ENCODE peak calls at places on chromosomes 12 and 14, in five cellular contexts. O is OCI-LY7, B is Panc1, G is ovary, X is pancreas. J is an unnamed sample.

GRCh38 chr14:57008534-57008933 is 198.3 kb upstream of the OTX2 start:
- DNase-seq in O (no peak), B (no peak), G (no peak), X (no peak), J (no peak)

GRCh38 chr12:119592232-119592631 is 1.3 kb upstream of the TMEM233 start:
- DNase-seq in O (no peak), B (no peak), G (no peak), X (no peak), J (no peak)

GRCh38 chr14:75254901-75255300 is 23.7 kb upstream of the FOS start:
- DNase-seq in O (no peak), B (no peak), G (no peak), X (no peak), J (peak)

GRCh38 chr12:120229583-120230325 is 28.8 kb upstream of the RPLP0 start:
- DNase-seq in O (no peak), B (no peak), G (no peak), X (no peak), J (peak)

GRCh38 chr14:23663127-23663526 is 27.0 kb downstream of the DHRS2 start:
- DNase-seq in O (no peak), B (no peak), G (no peak), X (no peak), J (no peak)

GRCh38 chr12:24427776-24428175 is 478.3 kb upstream of the SOX5 start:
- DNase-seq in O (no peak), B (no peak), G (no peak), X (no peak), J (no peak)

GRCh38 chr12:22635812-22636211 is 10.8 kb downstream of the ETNK1 start:
- DNase-seq in O (no peak), B (no peak), G (no peak), X (no peak), J (no peak)

GRCh38 chr12:48810817-48811453 is 7.4 kb upstream of the CACNB3 start:
- DNase-seq in O (no peak), B (no peak), G (peak), X (no peak), J (no peak)

GRCh38 chr12:116106870-116107269 is 170.6 kb downstream of the MED13L start:
- DNase-seq in O (no peak), B (no peak), G (no peak), X (no peak), J (no peak)
- H3K27ac ChIP-seq in O (no peak), B (no peak), G (no peak), X (no peak), J (no peak)

GRCh38 chr14:49865431-49865859 is 12.9 kb upstream of the NEMF start:
- DNase-seq in O (peak), B (no peak), G (peak), X (peak), J (peak)
- H3K27ac ChIP-seq in O (peak), B (peak), G (no peak), X (no peak), J (no peak)

GRCh38 chr14:61578745-61579144 is 116.6 kb upstream of the HIF1A start:
- DNase-seq in O (no peak), B (no peak), G (no peak), X (no peak), J (no peak)
- H3K27ac ChIP-seq in O (no peak), B (no peak), G (no peak), X (no peak), J (no peak)

DNA sequence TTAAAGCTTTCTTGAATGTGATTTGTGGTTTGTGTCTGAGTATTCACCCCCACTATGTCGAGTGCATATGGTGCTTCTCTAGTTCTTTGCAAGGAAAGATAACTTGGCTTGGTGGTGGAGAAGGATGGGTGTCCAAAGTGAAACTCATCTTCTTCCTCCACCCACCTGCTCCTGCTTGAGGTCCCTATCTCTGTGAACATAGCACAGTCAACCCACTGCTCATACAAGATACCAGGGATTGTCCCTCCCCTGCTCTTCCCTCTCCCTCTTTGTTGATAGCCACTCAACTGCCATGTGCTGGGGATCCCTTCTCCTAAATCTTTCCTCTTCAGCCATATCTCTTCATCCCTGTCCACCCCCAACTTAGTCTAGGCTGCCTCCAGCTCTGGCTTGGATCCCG is 176.5 kb downstream of the ASCL4 start:
- DNase-seq in O (no peak), B (no peak), G (no peak), X (no peak), J (no peak)
- H3K27ac ChIP-seq in O (no peak), B (no peak), G (no peak), X (no peak), J (no peak)

GRCh38 chr12:62533755-62534107 is 67.1 kb downstream of the MON2 start:
- DNase-seq in O (no peak), B (no peak), G (no peak), X (peak), J (no peak)
- H3K27ac ChIP-seq in O (no peak), B (no peak), G (no peak), X (peak), J (no peak)

GRCh38 chr14:41549821-41550597 is 56.7 kb upstream of the LRFN5 start:
- DNase-seq in O (no peak), B (no peak), G (no peak), X (no peak), J (no peak)
- H3K27ac ChIP-seq in O (no peak), B (no peak), G (no peak), X (no peak), J (no peak)

GRCh38 chr12:124515981-124516380 is 51.4 kb downstream of the NCOR2 start:
- DNase-seq in O (no peak), B (no peak), G (no peak), X (no peak), J (no peak)
- H3K27ac ChIP-seq in O (no peak), B (peak), G (no peak), X (peak), J (no peak)

J was measured in aorta.